ENCODE peak calls at places on chromosome 13, in six cellular contexts. V is transverse colon, T is cardiac muscle cell, M is bronchial epithelial cell, L is RCC 7860, U is NCI-H526. I is an unnamed sample.

GRCh38 chr13:20402881-20403280 is 122.8 kb downstream of the CRYL1 start:
- DNase-seq in L (no peak), M (no peak), T (no peak), U (no peak), V (no peak), I (no peak)

GRCh38 chr13:76647550-76647949 is 238.7 kb downstream of the KCTD12 start:
- DNase-seq in L (no peak), M (no peak), T (no peak), V (no peak), U (no peak), I (no peak)

GRCh38 chr13:21047591-21048282 is 13.6 kb downstream of the LATS2 start:
- DNase-seq in T (no peak), U (no peak), L (no peak), M (no peak), V (no peak), I (no peak)

GRCh38 chr13:50089633-50090032 is 74.4 kb downstream of the KCNRG start:
- DNase-seq in V (no peak), M (no peak), U (no peak), T (no peak), L (no peak), I (no peak)

GRCh38 chr13:89988206-89988605 is 1359.3 kb upstream of the MIR17HG start:
- DNase-seq in T (no peak), L (no peak), U (no peak), M (no peak), V (no peak), I (no peak)

GRCh38 chr13:85659493-85659892 is 139.7 kb downstream of the SLITRK6 start:
- DNase-seq in V (no peak), M (peak), U (no peak), L (no peak), T (no peak), I (no peak)

GRCh38 chr13:92658293-92658692 is 568.3 kb upstream of the GPC6 start:
- DNase-seq in M (no peak), U (no peak), L (no peak), V (no peak), T (no peak), I (no peak)

GRCh38 chr13:111459803-111460547 is 139.5 kb downstream of the TEX29 start:
- DNase-seq in M (no peak), U (no peak), V (no peak), T (no peak), L (no peak), I (no peak)

GRCh38 chr13:109989155-109989554 is 202.8 kb upstream of the IRS2 start:
- DNase-seq in V (no peak), U (no peak), T (no peak), L (peak), M (no peak), I (no peak)

GRCh38 chr13:59269476-59269875 is 894.3 kb downstream of the DIAPH3 start:
- DNase-seq in L (no peak), U (no peak), V (no peak), M (peak), T (no peak), I (no peak)

GRCh38 chr13:78609464-78610205 is 6.3 kb upstream of the POU4F1 start:
- DNase-seq in U (peak), L (no peak), V (no peak), M (no peak), T (peak), I (no peak)

GRCh38 chr13:50366488-50367174 is 351.4 kb downstream of the KCNRG start:
- DNase-seq in M (no peak), L (no peak), V (no peak), U (no peak), T (no peak), I (no peak)

I was measured in Caco-2.